ENCODE peak calls at places on chromosomes 13 and 19, in six cellular contexts. G, E, B, C, F and L are unnamed samples. For H3K4me1, the result is how much of the 10 kb centered on the place peaks cover.

GRCh38 chr13:75437582-75438318 is 44.2 kb downstream of the TBC1D4 start:
- DNase-seq in C (peak), F (no peak), B (no peak), G (no peak), E (no peak), L (no peak)

GRCh38 chr13:75486146-75486545 is 4.2 kb upstream of the TBC1D4 start:
- DNase-seq in C (no peak), G (no peak), F (no peak), E (no peak), B (no peak), L (no peak)

GRCh38 chr13:44870456-44870929 is 118.8 kb downstream of the NUFIP1 start:
- DNase-seq in F (no peak), G (no peak), C (no peak), E (no peak), B (peak), L (no peak)

GRCh38 chr13:110329798-110330461 is 22.8 kb downstream of the COL4A2 start:
- DNase-seq in B (no peak), F (no peak), E (no peak), C (peak), G (no peak), L (no peak)

GRCh38 chr19:7494416-7495098 is 5.7 kb upstream of the PEX11G start:
- DNase-seq in C (peak), B (no peak), G (no peak), E (peak), F (peak), L (no peak)

GRCh38 chr13:77375554-77375953 is 48.7 kb upstream of the MYCBP2 start:
- DNase-seq in C (no peak), G (no peak), F (no peak), B (no peak), E (no peak), L (no peak)

GRCh38 chr19:3868770-3869456 is at the start of gene ZFR2:
- DNase-seq in F (no peak), C (no peak), B (no peak), E (no peak), G (no peak), L (no peak)

GRCh38 chr13:52447815-52448552 is 2.5 kb downstream of the VPS36 start:
- DNase-seq in E (no peak), G (no peak), C (no peak), F (no peak), B (no peak), L (no peak)

GRCh38 chr13:54965881-54966280 is 1937.3 kb downstream of the OLFM4 start:
- DNase-seq in C (no peak), F (no peak), E (no peak), B (no peak), G (no peak), L (no peak)

GRCh38 chr13:43878897-43879322 is 630 bp downstream of the CCDC122 start:
- DNase-seq in C (peak), E (peak), F (peak), G (no peak), B (peak), L (peak)

GRCh38 chr13:96984061-96984508 is 10.2 kb downstream of the OXGR1 start:
- DNase-seq in B (peak), E (peak), C (peak), G (no peak), F (no peak), L (no peak)

GRCh38 chr13:91767681-91768080 is 369.3 kb downstream of the GPC5 start:
- DNase-seq in C (peak), B (no peak), G (no peak), F (no peak), E (peak), L (no peak)

GRCh38 chr19:47729468-47729798 is 15.9 kb upstream of the NOP53 start:
- DNase-seq in B (peak), G (no peak), E (no peak), F (peak), C (peak), L (no peak)

GRCh38 chr13:80040219-80040976 is 300.5 kb downstream of the SPRY2 start:
- DNase-seq in B (no peak), F (no peak), E (peak), G (no peak), C (peak), L (no peak)

GRCh38 chr19:31553112-31553843 is 204.0 kb upstream of the TSHZ3 start:
- DNase-seq in E (no peak), B (no peak), C (no peak), F (no peak), G (no peak), L (no peak)

GRCh38 chr19:34508540-34508939 is 27.0 kb downstream of the WTIP start:
- DNase-seq in C (no peak), G (no peak), B (no peak), F (peak), E (no peak), L (no peak)

GRCh38 chr19:15780595-15781418 is 6.7 kb upstream of the OR10H5 start:
- DNase-seq in B (peak), G (no peak), E (no peak), F (peak), C (no peak), L (no peak)

GRCh38 chr13:95896302-95896701 is 156.9 kb downstream of the UGGT2 start:
- DNase-seq in B (no peak), G (no peak), C (peak), F (no peak), E (no peak), L (no peak)

GRCh38 chr13:60583196-60583908 is 186.3 kb downstream of the TDRD3 start:
- DNase-seq in C (peak), B (peak), F (no peak), G (no peak), E (peak), L (no peak)

GRCh38 chr13:112332727-112333126 is 43.4 kb upstream of the SPACA7 start:
- DNase-seq in E (no peak), G (no peak), B (no peak), F (no peak), C (no peak), L (no peak)

GRCh38 chr13:34750078-34750703 is 191.9 kb upstream of the NBEA start:
- DNase-seq in B (peak), F (peak), C (peak), E (no peak), G (no peak), L (no peak)

GRCh38 chr19:56839665-56840451 is 668 bp downstream of the PEG3 start:
- DNase-seq in G (no peak), E (peak), C (peak), F (peak), B (peak), L (no peak)

GRCh38 chr19:43526884-43527859 is at the start of gene ETHE1:
- DNase-seq in F (peak), E (peak), B (peak), C (peak), G (no peak), L (peak)

GRCh38 chr13:87084192-87084591 is 587.0 kb upstream of the SLITRK5 start:
- DNase-seq in G (no peak), C (no peak), B (no peak), F (no peak), E (no peak), L (no peak)

GRCh38 chr19:40217027-40217810 is 965 bp downstream of the TTC9B start:
- DNase-seq in B (no peak), E (peak), F (no peak), G (peak), C (no peak), L (no peak)

GRCh38 chr13:102907886-102908515 is 62.2 kb downstream of the ERCC5 start:
- DNase-seq in C (peak), G (no peak), F (no peak), E (no peak), B (no peak), L (no peak)

GRCh38 chr19:29842471-29843179 is 30.8 kb downstream of the CCNE1 start:
- DNase-seq in F (no peak), E (peak), B (no peak), G (no peak), C (no peak), L (no peak)

GRCh38 chr19:36182612-36183454 is 30.6 kb upstream of the COX7A1 start:
- DNase-seq in C (peak), G (no peak), B (no peak), F (no peak), E (no peak), L (no peak)

GRCh38 chr19:55082023-55082851 is 6.6 kb downstream of the EPS8L1 start:
- DNase-seq in B (no peak), E (peak), F (peak), G (no peak), C (peak), L (peak)

GRCh38 chr13:51726446-51727185 is 77.3 kb downstream of the DHRS12 start:
- DNase-seq in F (no peak), E (peak), C (peak), B (no peak), G (no peak), L (no peak)

GRCh38 chr13:109881347-109881725 is 95.0 kb upstream of the IRS2 start:
- DNase-seq in F (no peak), G (no peak), E (no peak), C (no peak), B (no peak), L (no peak)

GRCh38 chr19:53696951-53697350 is 65.2 kb downstream of the DPRX start:
- DNase-seq in E (no peak), F (no peak), C (peak), B (no peak), G (no peak), L (no peak)

GRCh38 chr19:15274477-15274876 is 42.2 kb upstream of the EPHX3 start:
- DNase-seq in B (no peak), C (no peak), F (no peak), E (peak), G (no peak), L (no peak)

GRCh38 chr19:10961073-10961762 is 388 bp downstream of the SMARCA4 start:
- DNase-seq in C (peak), F (no peak), B (peak), G (no peak), E (peak), L (no peak)

DNA sequence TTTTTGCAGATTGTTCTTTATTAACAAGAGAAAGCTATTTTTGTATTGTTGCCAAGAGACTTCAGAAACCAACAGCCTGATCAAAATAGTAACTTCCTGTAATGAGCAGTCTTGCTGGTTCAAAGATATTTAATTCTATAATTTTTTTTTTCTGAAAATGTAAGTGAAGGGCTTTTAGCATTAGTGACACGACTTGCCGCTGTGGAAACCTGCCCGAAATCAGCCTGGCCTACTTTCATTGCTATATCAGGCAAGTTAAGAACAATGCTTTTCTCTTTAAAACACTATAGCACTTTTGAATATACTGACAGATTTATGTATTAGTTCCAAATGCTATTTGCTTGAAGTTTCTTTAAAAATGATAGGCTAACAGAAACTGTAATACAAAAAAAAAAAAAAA is 374.3 kb downstream of the EFNB2 start:
- DNase-seq in G (no peak), B (no peak), F (no peak), C (peak), E (no peak), L (no peak)
- H3K27ac ChIP-seq in G (no peak), B (no peak), F (no peak), C (no peak), E (no peak), L (no peak)

GRCh38 chr19:18119243-18120105 is 21.9 kb downstream of the MAST3 start:
- DNase-seq in B (no peak), F (no peak), G (no peak), C (no peak), E (no peak), L (peak)
- H3K4me3 ChIP-seq in B (no peak), F (no peak), G (no peak), C (no peak), E (no peak), L (peak)

DNA sequence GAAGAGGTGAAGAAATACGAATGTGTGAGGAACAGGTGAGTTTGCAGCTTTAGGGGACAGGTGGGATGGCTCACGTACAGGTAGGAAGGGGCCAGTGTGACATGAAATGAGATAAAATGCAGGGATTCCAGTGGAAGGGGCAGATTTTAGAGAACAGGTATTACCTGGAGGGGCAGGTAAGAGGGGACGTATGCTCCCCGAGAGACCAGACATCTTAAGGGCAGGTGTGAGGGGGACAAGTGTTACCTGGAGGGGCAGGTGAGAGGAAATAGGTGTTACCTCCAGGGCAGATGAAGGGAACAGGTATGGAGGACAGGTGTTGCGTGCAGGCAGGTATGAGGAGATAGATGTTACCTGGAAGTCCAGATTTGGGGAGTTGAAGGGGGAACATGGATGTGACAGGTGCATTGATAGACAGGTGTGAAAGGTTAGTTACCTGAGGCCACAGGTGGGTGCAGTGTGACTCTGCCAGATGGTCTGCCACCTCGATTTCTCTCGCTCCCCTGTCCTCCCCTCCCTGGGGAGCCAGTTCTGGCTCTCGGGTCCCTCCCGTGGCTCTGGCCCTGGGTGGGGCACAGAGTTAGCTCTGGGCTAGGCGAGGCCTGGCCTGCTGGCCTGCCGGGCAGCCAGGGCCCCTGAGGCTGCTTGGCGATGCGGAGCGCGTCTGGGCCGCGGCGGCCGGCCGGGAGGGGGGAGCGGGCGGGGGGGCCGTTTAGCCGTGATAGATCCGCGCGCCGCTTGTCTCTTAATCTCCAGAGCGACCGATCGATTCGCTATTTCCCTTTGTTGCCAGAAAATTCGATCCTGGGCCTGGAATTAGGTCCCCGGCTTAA is 2.0 kb downstream of the ERFL start:
- DNase-seq in F (no peak), E (no peak), B (no peak), C (no peak), G (no peak), L (no peak)
- H3K4me1 ChIP-seq in F (under half), E (under half), B (under half), C (under half), G (under half), L (under half)

GRCh38 chr19:9875796-9876195 is 40.7 kb downstream of the PIN1 start:
- DNase-seq in C (no peak), B (no peak), G (no peak), F (no peak), E (no peak), L (no peak)
- H3K27ac ChIP-seq in C (no peak), B (no peak), G (no peak), F (no peak), E (no peak), L (no peak)

DNA sequence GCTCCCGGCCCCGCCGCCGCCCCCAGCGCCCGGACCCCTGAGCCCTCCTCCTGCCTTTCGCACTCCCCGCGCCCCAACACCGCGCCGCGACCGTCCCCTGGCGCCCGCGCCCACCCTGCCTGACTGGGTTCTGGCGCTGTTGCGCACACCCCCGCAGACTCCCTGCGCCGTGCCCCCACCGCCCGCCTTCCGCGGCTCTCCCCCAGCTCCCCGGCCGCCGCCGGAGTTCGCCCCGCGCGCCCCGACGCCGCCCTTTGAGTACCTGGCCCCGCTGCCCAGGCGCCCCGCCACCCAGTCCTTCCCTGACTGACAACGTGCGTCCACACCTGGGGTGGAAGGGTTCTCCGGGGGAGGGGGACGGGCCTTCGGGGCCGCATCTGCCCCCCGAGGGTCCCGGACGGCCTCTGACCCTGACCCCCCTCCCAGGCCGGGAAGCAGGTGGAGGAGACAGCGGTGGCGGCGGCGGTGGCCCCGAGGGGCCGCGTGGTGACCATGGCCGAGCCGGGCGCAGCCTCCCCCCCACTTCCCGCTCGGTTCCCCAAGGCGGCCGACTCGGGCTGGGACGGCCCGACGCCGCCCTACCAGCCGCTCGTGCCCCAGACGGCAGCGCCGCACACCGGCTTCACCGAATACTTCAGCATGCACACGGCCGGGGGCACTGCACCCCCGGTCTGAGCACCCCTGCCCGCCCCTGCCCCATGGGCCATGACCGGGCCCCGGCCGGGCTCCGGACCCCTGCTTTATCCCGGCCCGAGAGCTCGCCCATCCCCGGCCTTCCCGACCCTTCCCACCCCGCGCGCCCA is 1.4 kb upstream of the MEGF8 start:
- DNase-seq in C (no peak), E (peak), F (peak), B (no peak), G (no peak), L (no peak)
- H3K4me3 ChIP-seq in C (peak), E (peak), F (peak), B (peak), G (peak), L (no peak)

GRCh38 chr19:51727349-51727880 is 3.6 kb upstream of the HAS1 start:
- DNase-seq in B (no peak), C (peak), E (no peak), G (no peak), F (no peak), L (no peak)
- H3K4me1 ChIP-seq in B (under half), C (under half), E (under half), G (under half), F (under half), L (under half)

DNA sequence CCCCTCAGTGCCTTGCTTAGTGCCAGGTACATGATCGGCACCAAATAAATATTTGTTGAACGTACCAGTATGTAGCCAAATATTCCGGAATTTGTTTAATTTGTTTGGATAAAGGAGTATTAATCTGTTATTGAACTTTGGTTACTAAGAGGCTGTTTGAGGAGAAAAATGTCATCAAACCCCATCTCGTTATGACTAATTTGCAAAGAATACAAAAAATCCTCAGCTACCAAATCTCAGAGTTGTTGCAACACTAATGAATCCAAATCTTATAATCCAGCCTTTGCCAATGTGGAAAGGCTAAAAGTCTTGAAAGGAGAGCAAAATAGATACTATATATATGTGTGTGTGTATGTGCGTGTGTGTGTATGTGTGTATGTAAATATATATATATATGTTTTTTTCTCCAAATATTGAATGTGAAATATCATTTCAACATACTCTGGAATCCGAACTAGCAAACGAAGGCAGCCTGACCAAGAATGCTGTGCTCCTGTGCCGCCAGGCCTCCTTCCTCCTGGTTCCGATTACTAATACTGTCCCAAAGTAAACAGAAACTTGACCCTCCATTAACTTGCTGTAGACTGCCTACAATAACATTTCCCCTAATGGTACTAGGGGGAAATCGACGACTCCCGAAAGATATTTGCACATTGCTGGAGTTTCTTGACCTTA is 79.6 kb downstream of the KLF5 start:
- DNase-seq in C (peak), G (no peak), F (no peak), E (no peak), B (no peak), L (no peak)
- H3K27ac ChIP-seq in C (no peak), G (no peak), F (no peak), E (no peak), B (no peak), L (no peak)

DNA sequence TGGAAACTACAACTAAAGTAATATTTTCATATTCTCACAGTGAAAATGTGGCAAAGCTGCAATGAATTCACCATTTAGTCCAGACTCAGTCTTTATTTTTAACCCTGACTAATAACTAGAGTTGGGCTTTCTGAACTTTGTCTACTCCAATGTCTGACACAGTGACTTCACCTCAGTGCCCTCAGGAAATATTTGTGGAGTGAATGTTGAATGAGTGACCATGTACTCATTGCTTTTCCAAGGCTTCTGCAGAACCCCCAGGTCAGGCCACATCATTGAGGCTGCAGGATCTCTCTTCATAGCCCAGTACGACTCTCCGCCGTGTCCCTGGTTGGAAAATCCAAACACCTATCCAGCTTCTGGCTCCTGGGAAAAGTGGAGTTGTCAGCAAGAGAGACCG is 1.8 kb downstream of the ZNF175 start:
- DNase-seq in B (no peak), G (no peak), E (no peak), C (peak), F (no peak), L (no peak)
- H3K4me3 ChIP-seq in B (no peak), G (no peak), E (no peak), C (no peak), F (no peak), L (no peak)